ENCODE peak calls at places on chromosome 7, in ten cellular contexts. Z is testis; V is kidney; Q is CD8-positive, alpha-beta T cell; Y is fibroblast of lung; T is mammary epithelial cell; N is uterus; R is cardiac muscle cell; C is BE2C; U is brain microvascular endothelial cell. L is an unnamed sample.

GRCh38 chr7:138602456-138602855 is 98.7 kb downstream of the SVOPL start:
- DNase-seq in U (no peak), R (no peak), N (no peak), Y (no peak), Z (no peak), T (no peak), C (no peak), V (no peak), Q (no peak), L (no peak)

GRCh38 chr7:52088008-52088787 is 771.6 kb upstream of the COBL start:
- DNase-seq in Y (no peak), R (no peak), Q (no peak), Z (peak; percentile 40), N (no peak), T (no peak), U (no peak), C (no peak), V (no peak), L (no peak)

GRCh38 chr7:101031082-101031481 is 11.2 kb downstream of the MUC17 start:
- DNase-seq in U (no peak), Y (no peak), C (no peak), V (peak; percentile 10), Z (no peak), R (no peak), Q (no peak), T (peak; percentile 8), N (no peak), L (peak; percentile 18)

GRCh38 chr7:29106128-29106988 is 40.0 kb downstream of the CPVL start:
- DNase-seq in Q (no peak), U (peak; percentile 62), Y (peak; percentile 55), V (no peak), C (peak; percentile 58), T (peak; percentile 54), N (peak; percentile 43), R (peak; percentile 83), Z (peak; percentile 43), L (peak; percentile 65)

GRCh38 chr7:102991540-102992214 is 78.9 kb downstream of the LRRC17 start:
- DNase-seq in U (peak; percentile 97), Q (no peak), Y (peak; percentile 100), R (peak; percentile 90), C (peak; percentile 46), V (no peak), T (peak; percentile 89), N (no peak), Z (no peak), L (peak; percentile 96)

GRCh38 chr7:128190051-128190640 is 50.9 kb upstream of the LEP start:
- DNase-seq in N (no peak), Z (no peak), T (no peak), C (no peak), U (no peak), R (no peak), Q (no peak), V (no peak), Y (no peak), L (peak; percentile 17)

GRCh38 chr7:66815976-66816375 is 75.4 kb downstream of the RABGEF1 start:
- DNase-seq in C (no peak), V (no peak), N (no peak), Z (no peak), Q (no peak), U (no peak), Y (no peak), T (no peak), R (no peak), L (no peak)

GRCh38 chr7:129041142-129041928 is 13.6 kb downstream of the TNPO3 start:
- DNase-seq in Z (no peak), N (no peak), U (peak; percentile 2), C (no peak), V (no peak), Y (peak; percentile 2), Q (no peak), T (no peak), R (no peak), L (no peak)

GRCh38 chr7:79666472-79666871 is 213.0 kb upstream of the MAGI2 start:
- DNase-seq in C (no peak), Z (no peak), N (no peak), T (no peak), Q (no peak), U (no peak), Y (no peak), V (no peak), R (no peak), L (no peak)

GRCh38 chr7:4132221-4132620 is 549.9 kb upstream of the FOXK1 start:
- DNase-seq in U (no peak), Y (no peak), Z (no peak), C (no peak), T (no peak), N (no peak), Q (no peak), R (no peak), V (peak; percentile 39), L (no peak)

GRCh38 chr7:10934292-10934691 is 39.4 kb upstream of the PHF14 start:
- DNase-seq in C (no peak), R (peak; percentile 89), Y (peak; percentile 76), T (no peak), N (no peak), Q (no peak), V (no peak), U (no peak), Z (no peak), L (no peak)

GRCh38 chr7:132373041-132373440 is 203.2 kb downstream of the PLXNA4 start:
- DNase-seq in R (no peak), Z (no peak), C (no peak), T (no peak), Y (no peak), V (no peak), Q (no peak), N (no peak), U (no peak), L (no peak)

GRCh38 chr7:70681847-70682350 is 450.0 kb upstream of the GALNT17 start:
- DNase-seq in V (no peak), C (no peak), N (no peak), R (no peak), Q (no peak), Y (no peak), Z (no peak), T (no peak), U (no peak), L (no peak)

GRCh38 chr7:111730476-111731300 is 168.4 kb upstream of the IMMP2L start:
- DNase-seq in Z (no peak), T (peak; percentile 21), V (no peak), C (peak; percentile 57), R (peak; percentile 42), N (no peak), Y (peak; percentile 23), Q (no peak), U (no peak), L (peak; percentile 41)
- TF ChIP-seq CTCF in Z (no peak), T (peak; percentile 71), V (peak; percentile 43), C (peak; percentile 88), R (peak; percentile 46), N (no peak), Y (peak; percentile 62), Q (no peak), U (peak; percentile 66), L (peak; percentile 65)

GRCh38 chr7:27030393-27031001 is 65.3 kb downstream of the HOXA1 start:
- DNase-seq in R (no peak), Y (no peak), V (no peak), U (no peak), N (no peak), C (no peak), Q (no peak), Z (no peak), T (no peak), L (no peak)

GRCh38 chr7:27031289-27032172 is 64.3 kb downstream of the HOXA1 start:
- DNase-seq in N (no peak), Q (no peak), R (peak; percentile 34), Y (peak; percentile 75), T (peak; percentile 61), V (no peak), C (no peak), U (peak; percentile 41), Z (no peak), L (peak; percentile 56)

DNA sequence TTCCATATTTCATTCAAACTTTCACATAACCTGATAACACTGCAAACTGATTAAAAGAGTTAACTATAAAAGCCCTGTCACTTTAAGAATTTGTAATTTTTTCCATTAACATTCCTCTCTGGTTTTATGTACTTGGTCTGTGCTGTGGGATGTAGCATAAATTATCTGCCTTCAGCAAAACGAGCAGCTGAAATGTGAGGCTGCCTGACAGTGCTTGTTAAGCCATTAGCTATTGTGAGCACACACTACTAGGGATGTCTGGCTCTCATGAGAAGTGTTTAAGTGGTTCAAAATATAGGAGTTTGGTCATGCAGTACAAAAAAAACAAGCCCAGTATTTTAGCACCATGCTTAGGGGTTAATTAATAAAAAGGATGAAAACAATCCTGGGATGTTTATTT is 63.0 kb downstream of the HOXA1 start:
- DNase-seq in C (no peak), V (no peak), Z (no peak), Q (no peak), U (no peak), R (no peak), N (no peak), T (no peak), Y (peak; percentile 47), L (no peak)
- H3K4me3 ChIP-seq in C (no peak overlapping the region), V (no peak overlapping the region), Z (no peak overlapping the region), Q (no peak overlapping the region), U (no peak overlapping the region), R (no peak overlapping the region), N (no peak overlapping the region), T (no peak overlapping the region), Y (no peak overlapping the region), L (no peak overlapping the region)

DNA sequence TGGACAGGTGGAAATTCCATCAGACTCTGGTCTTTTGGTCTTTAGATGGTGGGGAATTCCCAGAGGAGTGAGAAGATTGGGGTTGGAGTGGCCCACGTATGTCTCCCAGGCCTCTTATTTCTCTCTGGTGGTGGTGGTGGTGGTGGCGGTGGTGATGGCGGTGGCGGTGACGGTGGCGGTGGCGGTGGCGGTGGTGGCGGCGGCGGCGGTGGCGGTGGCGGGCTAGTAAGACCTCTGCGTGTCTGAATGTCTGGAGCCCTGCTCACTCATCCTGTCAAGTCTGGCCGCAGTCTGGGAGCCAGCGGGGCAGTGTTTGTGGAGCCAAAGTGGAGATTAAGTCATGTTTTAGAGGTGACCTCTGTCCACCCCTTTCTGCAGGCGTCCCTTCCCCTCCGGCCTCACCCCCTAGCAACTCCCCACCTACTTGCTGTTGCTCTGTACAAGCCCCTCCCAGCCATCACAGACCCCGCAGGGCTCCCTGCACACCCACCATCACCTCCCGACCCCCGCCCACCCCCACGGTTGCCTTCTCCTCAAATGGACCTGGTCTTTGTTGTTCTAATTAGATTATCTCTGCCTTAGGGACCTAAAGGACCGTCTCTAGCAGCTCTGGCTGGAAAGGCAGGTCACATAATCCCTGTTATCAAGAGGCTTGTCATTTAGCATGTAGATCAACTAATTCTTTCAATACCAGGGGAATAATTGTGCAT is 165.0 kb upstream of the TBX20 start:
- DNase-seq in U (no peak), Z (no peak), N (no peak), C (peak; percentile 64), Q (no peak), V (no peak), R (no peak), T (no peak), Y (no peak), L (no peak)
- H3K36me3 ChIP-seq in U (no peaks in the 10 kb centered on the region), Z (no peaks in the 10 kb centered on the region), N (no peaks in the 10 kb centered on the region), C (no peaks in the 10 kb centered on the region), Q (no peaks in the 10 kb centered on the region), V (no peaks in the 10 kb centered on the region), R (no peaks in the 10 kb centered on the region), T (no peaks in the 10 kb centered on the region), Y (no peaks in the 10 kb centered on the region), L (no peaks in the 10 kb centered on the region)

DNA sequence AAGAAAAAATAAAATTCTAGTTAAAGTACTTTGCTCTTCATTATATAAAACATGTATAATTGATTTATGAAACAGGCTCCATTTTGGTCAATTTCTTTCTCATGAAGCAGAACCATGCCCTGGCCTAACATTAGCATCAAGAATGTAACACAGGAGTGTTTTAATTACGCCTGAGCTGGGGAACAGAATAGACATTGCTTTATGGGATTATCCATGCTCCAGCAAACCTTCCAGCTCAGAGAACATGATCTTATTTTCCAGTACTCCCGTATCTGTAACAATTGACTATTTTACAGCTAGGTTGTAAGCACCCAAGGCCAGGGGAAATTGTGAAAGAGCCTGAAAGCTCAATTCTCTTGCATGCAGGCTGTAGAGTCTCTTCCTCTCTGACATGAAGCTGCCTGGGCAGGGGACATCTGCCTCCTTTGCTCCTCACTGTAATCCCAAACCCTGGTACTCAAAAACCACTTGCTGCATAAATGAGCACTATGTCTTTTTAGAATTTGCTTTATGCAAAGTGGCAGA is 30.8 kb upstream of the CRYGN start:
- DNase-seq in C (no peak), Q (no peak), N (no peak), T (no peak), V (no peak), Y (no peak), U (no peak), Z (no peak), R (no peak), L (no peak)
- TF ChIP-seq CTCF in C (no peak), Q (no peak), N (no peak), T (no peak), V (no peak), Y (no peak), U (no peak), Z (no peak), R (no peak), L (no peak)